ENCODE peak calls at places on chromosomes 6 and 20, in seven cellular contexts. A is body of pancreas, E is HFF-Myc, R is adrenal gland, J is Peyer's patch, V is GM23338, T is right atrium auricular region. O is an unnamed sample.

GRCh38 chr6:160275511-160276003 is 16.9 kb upstream of the SLC22A2 start:
- DNase-seq in A (no peak), E (no peak), R (no peak), J (no peak), V (no peak), T (no peak), O (no peak)

GRCh38 chr6:160247457-160247883 is 11.2 kb downstream of the SLC22A2 start:
- DNase-seq in A (no peak), E (no peak), R (no peak), J (no peak), V (no peak), T (no peak), O (no peak)

GRCh38 chr6:11653028-11653583 is 115.6 kb downstream of the TMEM170B start:
- DNase-seq in A (no peak), E (peak; percentile 69), R (peak; percentile 48), J (no peak), V (peak; percentile 8), T (no peak), O (peak; percentile 50)

GRCh38 chr6:159931112-159931511 is 37.8 kb upstream of the IGF2R start:
- DNase-seq in A (no peak), E (no peak), R (no peak), J (no peak), V (no peak), T (no peak), O (no peak)

GRCh38 chr6:161832622-161833021 is 558.8 kb upstream of the AGPAT4 start:
- DNase-seq in A (no peak), E (no peak), R (no peak), J (no peak), V (no peak), T (no peak), O (no peak)

GRCh38 chr6:26592649-26593048 is 4.1 kb upstream of the ABT1 start:
- DNase-seq in A (no peak), E (no peak), R (no peak), J (no peak), V (no peak), T (no peak), O (no peak)

GRCh38 chr20:15220009-15220656 is 882.7 kb upstream of the FLRT3 start:
- DNase-seq in A (no peak), E (no peak), R (no peak), J (no peak), V (no peak), T (no peak), O (no peak)

GRCh38 chr6:66161546-66162108 is 454.6 kb upstream of the EYS start:
- DNase-seq in A (no peak), E (no peak), R (no peak), J (no peak), V (peak; percentile 34), T (no peak), O (no peak)

GRCh38 chr20:47315339-47315662 is 41.2 kb downstream of the ZMYND8 start:
- DNase-seq in A (no peak), E (no peak), R (no peak), J (no peak), V (peak; percentile 62), T (no peak), O (no peak)

GRCh38 chr20:57586370-57586793 is 25.5 kb downstream of the PCK1 start:
- DNase-seq in A (no peak), E (no peak), R (no peak), J (peak; percentile 87), V (no peak), T (no peak), O (no peak)

GRCh38 chr20:57612916-57613315 is 7.3 kb downstream of the ZBP1 start:
- DNase-seq in A (peak; percentile 6), E (no peak), R (no peak), J (no peak), V (no peak), T (no peak), O (no peak)

GRCh38 chr6:47456536-47456975 is 21.0 kb upstream of the CD2AP start:
- DNase-seq in A (no peak), E (no peak), R (no peak), J (no peak), V (no peak), T (no peak), O (no peak)

GRCh38 chr6:1594495-1595200 is 15.1 kb upstream of the FOXC1 start:
- DNase-seq in A (peak; percentile 9), E (no peak), R (no peak), J (peak; percentile 39), V (no peak), T (no peak), O (no peak)

GRCh38 chr6:125533710-125534397 is 215.6 kb upstream of the HEY2 start:
- DNase-seq in A (no peak), E (no peak), R (no peak), J (no peak), V (peak; percentile 64), T (no peak), O (no peak)

GRCh38 chr20:38723982-38724602 is at the start of gene SLC32A1:
- DNase-seq in A (no peak), E (no peak), R (no peak), J (no peak), V (peak; percentile 80), T (no peak), O (no peak)

GRCh38 chr6:38272222-38272621 is 367.5 kb downstream of the BTBD9 start:
- DNase-seq in A (no peak), E (no peak), R (no peak), J (no peak), V (no peak), T (no peak), O (no peak)

GRCh38 chr6:11876934-11877433 is 98.4 kb upstream of the ADTRP start:
- DNase-seq in A (no peak), E (no peak), R (no peak), J (peak; percentile 49), V (no peak), T (no peak), O (no peak)

GRCh38 chr6:15990179-15990578 is 138.7 kb upstream of the MYLIP start:
- DNase-seq in A (no peak), E (no peak), R (no peak), J (no peak), V (no peak), T (no peak), O (no peak)

DNA sequence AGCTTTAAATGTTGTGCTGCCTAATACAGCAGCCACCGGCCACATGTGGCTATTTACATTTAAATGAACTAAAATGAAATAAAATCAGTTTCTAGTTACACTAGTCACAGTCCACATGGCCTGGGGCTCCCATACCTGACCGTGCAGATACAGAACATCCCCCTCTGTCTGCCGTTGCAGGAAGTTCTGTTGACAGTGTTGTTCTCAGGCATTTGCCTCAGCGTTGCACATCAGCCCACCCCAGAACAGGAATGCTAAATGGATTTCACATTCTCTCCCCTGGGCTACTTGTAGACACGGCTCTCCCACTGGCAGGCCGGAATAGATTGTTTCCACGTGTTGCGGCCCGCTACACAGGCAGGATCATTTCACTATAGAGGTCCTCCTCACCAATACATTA is 26.3 kb downstream of the JAG1 start:
- DNase-seq in A (no peak), E (no peak), R (no peak), J (no peak), V (peak; percentile 70), T (no peak), O (no peak)
- H3K4me3 ChIP-seq in A (no peak overlapping the region), E (no peak overlapping the region), R (no peak overlapping the region), J (no peak overlapping the region), V (no peak overlapping the region), T (no peak overlapping the region), O (no peak overlapping the region)

GRCh38 chr6:4316867-4317400 is 181.6 kb upstream of the ECI2 start:
- DNase-seq in A (peak; percentile 25), E (peak; percentile 97), R (peak; percentile 76), J (peak; percentile 72), V (no peak), T (peak; percentile 75), O (peak; percentile 92)

GRCh38 chr6:4309540-4309939 is 174.2 kb upstream of the ECI2 start:
- DNase-seq in A (no peak), E (no peak), R (no peak), J (no peak), V (no peak), T (no peak), O (no peak)

GRCh38 chr6:4314201-4314707 is 178.9 kb upstream of the ECI2 start:
- DNase-seq in A (no peak), E (no peak), R (no peak), J (no peak), V (no peak), T (no peak), O (no peak)

GRCh38 chr6:4311976-4312860 is 176.8 kb upstream of the ECI2 start:
- DNase-seq in A (no peak), E (no peak), R (no peak), J (no peak), V (no peak), T (no peak), O (no peak)

DNA sequence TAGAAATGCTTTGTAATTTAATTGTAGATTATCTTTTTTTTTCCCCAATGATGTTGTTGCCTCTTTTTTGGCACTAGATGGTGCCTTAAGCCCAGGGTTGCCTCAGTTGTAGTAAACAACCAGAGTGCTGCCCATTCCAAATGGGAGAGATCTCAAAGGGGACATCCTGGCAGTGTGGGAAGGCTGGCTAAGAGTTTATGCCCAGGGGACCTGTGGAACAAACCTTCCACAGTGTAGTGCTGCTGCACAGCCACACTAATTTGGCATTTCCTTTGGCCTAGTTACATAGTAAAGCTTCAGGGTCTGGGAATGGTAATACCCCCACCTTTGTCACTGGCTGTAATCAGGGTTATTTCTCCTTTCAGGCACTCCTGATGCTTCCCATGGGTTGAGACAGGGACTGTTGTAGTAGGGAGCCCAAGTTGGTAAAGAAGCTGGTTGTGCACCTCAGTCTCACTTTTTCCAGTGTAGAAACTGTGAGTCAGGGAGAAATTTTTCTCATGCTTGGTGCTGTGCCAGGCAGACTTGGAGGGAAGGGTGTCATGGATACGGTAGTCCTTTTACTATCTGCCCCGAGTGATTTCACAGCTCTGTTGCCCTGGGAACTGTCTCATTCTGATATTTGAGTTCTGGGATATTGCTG is 177.8 kb upstream of the ECI2 start:
- DNase-seq in A (peak; percentile 41), E (peak; percentile 68), R (peak; percentile 72), J (no peak), V (peak; percentile 71), T (peak; percentile 78), O (peak; percentile 89)
- TF ChIP-seq CTCF in A (peak; percentile 42), E (peak; percentile 51), R (no peak), J (peak; percentile 41), V (peak; percentile 76), T (peak; percentile 13), O (peak; percentile 63)

DNA sequence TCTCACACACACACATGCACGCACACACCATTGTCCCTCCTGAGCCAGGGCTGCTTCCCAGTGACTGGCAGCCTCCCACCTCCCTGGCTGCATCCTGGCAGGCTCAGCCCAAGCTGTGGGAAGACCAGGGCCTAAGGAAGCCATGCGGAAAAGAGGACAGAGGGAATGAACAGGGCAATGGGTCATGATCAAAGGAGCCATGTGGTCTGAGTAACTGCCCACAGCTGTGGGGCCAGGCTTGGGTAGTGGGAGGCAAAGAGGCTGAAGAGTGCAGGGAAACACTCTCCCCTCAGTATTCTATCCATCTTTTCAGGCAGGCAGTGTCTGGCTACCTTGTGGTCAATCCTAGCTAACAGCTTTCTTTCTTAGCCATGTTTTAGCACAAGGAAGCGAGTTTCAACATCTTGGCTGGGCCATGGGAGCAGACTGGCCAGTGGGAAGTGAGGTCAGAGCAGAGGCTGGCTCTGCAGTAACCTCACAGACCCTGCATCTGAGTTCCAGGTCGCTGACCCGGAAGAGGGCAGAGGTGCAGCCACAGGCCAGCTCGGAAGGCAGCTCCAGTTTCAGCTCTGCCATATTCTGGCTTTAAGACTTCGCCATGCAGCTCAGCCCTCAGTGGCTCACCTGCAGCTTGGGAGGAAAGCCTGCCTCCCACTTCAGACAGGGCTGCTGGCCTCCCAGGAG is 18.1 kb downstream of the CST8 start:
- DNase-seq in A (no peak), E (no peak), R (no peak), J (no peak), V (no peak), T (no peak), O (no peak)
- H3K4me3 ChIP-seq in A (no peak overlapping the region), E (no peak overlapping the region), R (no peak overlapping the region), J (no peak overlapping the region), V (no peak overlapping the region), T (no peak overlapping the region), O (no peak overlapping the region)

GRCh38 chr6:118456982-118457381 is 91.1 kb upstream of the PLN start:
- DNase-seq in A (no peak), E (no peak), R (no peak), J (no peak), V (no peak), T (no peak), O (no peak)
- TF ChIP-seq CTCF in A (no peak), E (no peak), R (no peak), J (no peak), V (no peak), T (no peak), O (no peak)